ENCODE peak calls at places on chromosomes 4 and X, in five cellular contexts. W, U, B, H and F are unnamed samples.

GRCh38 chr4:17662694-17663093 is 48.3 kb downstream of the MED28 start:
- DNase-seq in W (no peak), U (peak), B (no peak), H (no peak), F (peak)

GRCh38 chrX:136665258-136665900 is 17.4 kb downstream of the CD40LG start:
- DNase-seq in W (no peak), U (no peak), B (no peak), H (no peak), F (no peak)

GRCh38 chr4:112898357-112899141 is 150.9 kb upstream of the ANK2 start:
- DNase-seq in W (no peak), U (no peak), B (no peak), H (no peak), F (no peak)

GRCh38 chrX:134599173-134599914 is 58.9 kb downstream of the PLAC1 start:
- DNase-seq in W (no peak), U (peak), B (no peak), H (no peak), F (peak)

GRCh38 chr4:1177274-1178141 is 5.1 kb upstream of the SPON2 start:
- DNase-seq in W (no peak), U (peak), B (no peak), H (no peak), F (peak)

GRCh38 chr4:159358226-159358625 is 255.3 kb downstream of the RAPGEF2 start:
- DNase-seq in W (no peak), U (peak), B (no peak), H (no peak), F (peak)

GRCh38 chrX:132480581-132481203 is 8.1 kb downstream of the MBNL3 start:
- DNase-seq in W (no peak), U (peak), B (peak), H (peak), F (peak)

GRCh38 chr4:19224820-19225219 is 1026.9 kb upstream of the SLIT2 start:
- DNase-seq in W (no peak), U (no peak), B (no peak), H (no peak), F (peak)

GRCh38 chr4:33551244-33551643 is 2693.1 kb downstream of the ARAP2 start:
- DNase-seq in W (no peak), U (no peak), B (no peak), H (no peak), F (no peak)

GRCh38 chr4:151012376-151012775 is 2.7 kb downstream of the LRBA start:
- DNase-seq in W (no peak), U (no peak), B (no peak), H (no peak), F (no peak)

GRCh38 chrX:68832101-68832416 is 3.2 kb downstream of the EFNB1 start:
- DNase-seq in W (no peak), U (peak), B (no peak), H (no peak), F (peak)

GRCh38 chr4:125529071-125529470 is 214.3 kb downstream of the FAT4 start:
- DNase-seq in W (no peak), U (no peak), B (no peak), H (no peak), F (no peak)

GRCh38 chrX:134745636-134746378 is 87.5 kb upstream of the PLAC1 start:
- DNase-seq in W (no peak), U (no peak), B (no peak), H (no peak), F (no peak)

GRCh38 chrX:24954732-24955131 is 61.0 kb downstream of the ARX start:
- DNase-seq in W (no peak), U (no peak), B (no peak), H (no peak), F (no peak)

GRCh38 chr4:82099863-82100579 is 273.8 kb downstream of the HNRNPD start:
- DNase-seq in W (no peak), U (no peak), B (no peak), H (no peak), F (no peak)

GRCh38 chrX:57156397-57157049 is 19.3 kb upstream of the SPIN2A start:
- DNase-seq in W (no peak), U (peak), B (no peak), H (peak), F (peak)

GRCh38 chrX:1686642-1687041 is 71.8 kb downstream of the ASMT start:
- DNase-seq in W (no peak), U (peak), B (no peak), H (no peak), F (no peak)

GRCh38 chrX:36436286-36436860 is 516.8 kb downstream of the CFAP47 start:
- DNase-seq in W (no peak), U (no peak), B (no peak), H (no peak), F (no peak)

GRCh38 chr4:144461906-144462305 is 184.1 kb upstream of the HHIP start:
- DNase-seq in W (no peak), U (no peak), B (no peak), H (no peak), F (no peak)

GRCh38 chr4:38717604-38718003 is 53.6 kb downstream of the KLF3 start:
- DNase-seq in W (no peak), U (peak), B (no peak), H (no peak), F (no peak)

GRCh38 chr4:181261279-181261678 is 981.9 kb upstream of the TENM3 start:
- DNase-seq in W (no peak), U (peak), B (no peak), H (no peak), F (no peak)

GRCh38 chrX:19956923-19957322 is 33.9 kb downstream of the BCLAF3 start:
- DNase-seq in W (no peak), U (peak), B (no peak), H (no peak), F (no peak)

GRCh38 chr4:76059750-76060149 is 14.8 kb upstream of the ART3 start:
- DNase-seq in W (no peak), U (no peak), B (peak), H (no peak), F (peak)

GRCh38 chr4:48490012-48490679 is at the start of gene ZAR1:
- DNase-seq in W (no peak), U (no peak), B (no peak), H (no peak), F (no peak)

GRCh38 chrX:129540725-129541184 is 696 bp downstream of the OCRL start:
- DNase-seq in W (no peak), U (no peak), B (no peak), H (no peak), F (peak)

GRCh38 chr4:36551697-36552214 is 270.3 kb downstream of the DTHD1 start:
- DNase-seq in W (no peak), U (no peak), B (no peak), H (peak), F (no peak)

GRCh38 chr4:25367004-25367621 is 9.9 kb upstream of the ANAPC4 start:
- DNase-seq in W (no peak), U (peak), B (no peak), H (peak), F (peak)

GRCh38 chrX:23494741-23495140 is 160.1 kb downstream of the PTCHD1 start:
- DNase-seq in W (no peak), U (no peak), B (no peak), H (no peak), F (no peak)

GRCh38 chr4:137367608-137368007 is 164.7 kb downstream of the PCDH18 start:
- DNase-seq in W (no peak), U (no peak), B (no peak), H (no peak), F (peak)

GRCh38 chrX:87397103-87397886 is 120.3 kb upstream of the KLHL4 start:
- DNase-seq in W (no peak), U (peak), B (no peak), H (no peak), F (no peak)

GRCh38 chr4:183599690-183600089 is 59.3 kb downstream of the RWDD4 start:
- DNase-seq in W (no peak), U (no peak), B (no peak), H (no peak), F (no peak)

GRCh38 chrX:111868726-111869638 is 7.0 kb upstream of the TRPC5OS start:
- DNase-seq in W (no peak), U (no peak), B (no peak), H (no peak), F (no peak)

GRCh38 chr4:152928286-152928685 is 7.8 kb upstream of the FHDC1 start:
- DNase-seq in W (no peak), U (no peak), B (no peak), H (no peak), F (no peak)

GRCh38 chr4:28251831-28252230 is 1391.2 kb downstream of the STIM2 start:
- DNase-seq in W (no peak), U (no peak), B (no peak), H (no peak), F (no peak)

GRCh38 chr4:156515295-156515694 is 456.3 kb downstream of the PDGFC start:
- DNase-seq in W (no peak), U (no peak), B (no peak), H (no peak), F (peak)

GRCh38 chr4:181350578-181351420 is 892.4 kb upstream of the TENM3 start:
- DNase-seq in W (no peak), U (no peak), B (no peak), H (no peak), F (no peak)

GRCh38 chr4:35818520-35818919 is 425.8 kb downstream of the ARAP2 start:
- DNase-seq in W (no peak), U (no peak), B (no peak), H (no peak), F (no peak)

GRCh38 chr4:125313497-125313896 is 1.3 kb upstream of the FAT4 start:
- DNase-seq in W (no peak), U (peak), B (peak), H (peak), F (peak)

GRCh38 chrX:55072286-55072685 is 2.5 kb upstream of the PAGE2B start:
- DNase-seq in W (no peak), U (no peak), B (no peak), H (no peak), F (no peak)